ENCODE peak calls at places on chromosomes 7 and 10, in seven cellular contexts. One of them, this sample, is unnamed.

GRCh38 chr10:184174-184573 is 48.9 kb downstream of the ZMYND11 start:
- DNase-seq in heart right ventricle: no peak
- DNase-seq in AG10803: no peak
- DNase-seq in adrenal gland: no peak
- DNase-seq in foreskin fibroblast: no peak
- DNase-seq in NT2/D1: no peak
- DNase-seq in A549: no peak
- DNase-seq in this sample: no peak

GRCh38 chr7:138129551-138130165 is 53.4 kb downstream of the AKR1D1 start:
- DNase-seq in AG10803: no peak
- DNase-seq in heart right ventricle: no peak
- DNase-seq in NT2/D1: no peak
- DNase-seq in foreskin fibroblast: no peak
- DNase-seq in adrenal gland: no peak
- DNase-seq in A549: no peak
- DNase-seq in this sample: no peak

GRCh38 chr7:100745184-100745583 is 11.8 kb downstream of the ZAN start:
- DNase-seq in adrenal gland: peak
- DNase-seq in NT2/D1: no peak
- DNase-seq in AG10803: peak
- DNase-seq in A549: no peak
- DNase-seq in heart right ventricle: peak
- DNase-seq in foreskin fibroblast: peak
- DNase-seq in this sample: no peak

GRCh38 chr7:127874049-127874636 is 157.1 kb downstream of the LRRC4 start:
- DNase-seq in foreskin fibroblast: no peak
- DNase-seq in A549: no peak
- DNase-seq in heart right ventricle: no peak
- DNase-seq in NT2/D1: no peak
- DNase-seq in AG10803: no peak
- DNase-seq in adrenal gland: no peak
- DNase-seq in this sample: no peak

GRCh38 chr7:18140943-18141342 is 113.3 kb upstream of the PRPS1L1 start:
- DNase-seq in AG10803: no peak
- DNase-seq in adrenal gland: no peak
- DNase-seq in A549: no peak
- DNase-seq in heart right ventricle: no peak
- DNase-seq in foreskin fibroblast: no peak
- DNase-seq in NT2/D1: peak
- DNase-seq in this sample: no peak

GRCh38 chr10:78960316-78960800 is 108.4 kb upstream of the ZMIZ1 start:
- DNase-seq in foreskin fibroblast: peak
- DNase-seq in AG10803: peak
- DNase-seq in adrenal gland: peak
- DNase-seq in heart right ventricle: peak
- DNase-seq in A549: no peak
- DNase-seq in NT2/D1: no peak
- DNase-seq in this sample: no peak

GRCh38 chr7:43938892-43939482 is 12.8 kb downstream of the UBE2D4 start:
- DNase-seq in foreskin fibroblast: no peak
- DNase-seq in heart right ventricle: no peak
- DNase-seq in AG10803: no peak
- DNase-seq in A549: no peak
- DNase-seq in adrenal gland: no peak
- DNase-seq in NT2/D1: no peak
- DNase-seq in this sample: peak

GRCh38 chr7:114554781-114555537 is 140.3 kb downstream of the FOXP2 start:
- DNase-seq in heart right ventricle: no peak
- DNase-seq in A549: no peak
- DNase-seq in AG10803: peak
- DNase-seq in NT2/D1: no peak
- DNase-seq in adrenal gland: peak
- DNase-seq in foreskin fibroblast: no peak
- DNase-seq in this sample: no peak

GRCh38 chr10:79244068-79244442 is 103.2 kb upstream of the PPIF start:
- DNase-seq in A549: no peak
- DNase-seq in foreskin fibroblast: no peak
- DNase-seq in adrenal gland: no peak
- DNase-seq in heart right ventricle: no peak
- DNase-seq in NT2/D1: no peak
- DNase-seq in AG10803: no peak
- DNase-seq in this sample: no peak

GRCh38 chr7:49773082-49773938 is at the start of gene VWC2:
- DNase-seq in heart right ventricle: peak
- DNase-seq in foreskin fibroblast: no peak
- DNase-seq in AG10803: no peak
- DNase-seq in NT2/D1: no peak
- DNase-seq in A549: no peak
- DNase-seq in adrenal gland: no peak
- DNase-seq in this sample: no peak

GRCh38 chr7:32587431-32587948 is 92.2 kb downstream of the AVL9 start:
- DNase-seq in AG10803: peak
- DNase-seq in adrenal gland: no peak
- DNase-seq in foreskin fibroblast: peak
- DNase-seq in heart right ventricle: peak
- DNase-seq in NT2/D1: no peak
- DNase-seq in A549: peak
- DNase-seq in this sample: no peak

GRCh38 chr7:4959356-4959755 is 369 bp upstream of the MMD2 start:
- DNase-seq in NT2/D1: no peak
- DNase-seq in heart right ventricle: no peak
- DNase-seq in adrenal gland: no peak
- DNase-seq in AG10803: no peak
- DNase-seq in A549: no peak
- DNase-seq in foreskin fibroblast: no peak
- DNase-seq in this sample: no peak

GRCh38 chr7:4957847-4958476 is 1.0 kb downstream of the MMD2 start:
- DNase-seq in A549: no peak
- DNase-seq in heart right ventricle: no peak
- DNase-seq in foreskin fibroblast: no peak
- DNase-seq in NT2/D1: no peak
- DNase-seq in adrenal gland: no peak
- DNase-seq in AG10803: no peak
- DNase-seq in this sample: no peak

GRCh38 chr7:4958477-4959301 is at the start of gene MMD2:
- DNase-seq in NT2/D1: no peak
- DNase-seq in foreskin fibroblast: no peak
- DNase-seq in A549: no peak
- DNase-seq in adrenal gland: no peak
- DNase-seq in heart right ventricle: no peak
- DNase-seq in AG10803: no peak
- DNase-seq in this sample: no peak

GRCh38 chr7:4960363-4960762 is 1.4 kb upstream of the MMD2 start:
- DNase-seq in foreskin fibroblast: no peak
- DNase-seq in A549: no peak
- DNase-seq in heart right ventricle: no peak
- DNase-seq in NT2/D1: no peak
- DNase-seq in adrenal gland: no peak
- DNase-seq in AG10803: no peak
- DNase-seq in this sample: no peak

DNA sequence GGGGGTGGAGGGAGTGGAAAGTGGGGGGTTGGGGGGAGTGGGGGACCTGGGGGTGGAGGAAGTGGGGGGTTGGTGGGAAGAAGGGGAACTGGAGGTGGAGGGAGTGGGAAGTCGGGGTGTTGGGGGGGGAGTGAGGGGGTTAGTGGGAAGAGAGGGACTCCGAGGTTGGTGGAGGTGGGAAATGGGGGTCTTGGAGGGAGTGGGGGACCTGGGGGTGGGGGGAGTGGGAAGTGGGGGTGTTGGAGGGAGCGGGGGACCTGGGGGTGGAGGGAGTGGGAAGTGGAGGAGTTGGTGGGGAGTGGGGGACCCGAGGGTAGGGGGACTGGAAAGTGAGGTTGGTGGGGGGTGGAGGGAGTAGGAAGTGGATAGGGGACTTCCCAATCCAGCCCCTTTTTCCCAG is 894 bp upstream of the MMD2 start:
- DNase-seq in foreskin fibroblast: no peak
- DNase-seq in adrenal gland: no peak
- DNase-seq in heart right ventricle: no peak
- DNase-seq in AG10803: no peak
- DNase-seq in A549: no peak
- DNase-seq in NT2/D1: no peak
- DNase-seq in this sample: no peak
- H3K4me3 ChIP-seq in foreskin fibroblast: no peak
- H3K4me3 ChIP-seq in adrenal gland: no peak
- H3K4me3 ChIP-seq in heart right ventricle: no peak
- H3K4me3 ChIP-seq in AG10803: no peak
- H3K4me3 ChIP-seq in A549: no peak
- H3K4me3 ChIP-seq in NT2/D1: no peak
- H3K4me3 ChIP-seq in this sample: no peak

DNA sequence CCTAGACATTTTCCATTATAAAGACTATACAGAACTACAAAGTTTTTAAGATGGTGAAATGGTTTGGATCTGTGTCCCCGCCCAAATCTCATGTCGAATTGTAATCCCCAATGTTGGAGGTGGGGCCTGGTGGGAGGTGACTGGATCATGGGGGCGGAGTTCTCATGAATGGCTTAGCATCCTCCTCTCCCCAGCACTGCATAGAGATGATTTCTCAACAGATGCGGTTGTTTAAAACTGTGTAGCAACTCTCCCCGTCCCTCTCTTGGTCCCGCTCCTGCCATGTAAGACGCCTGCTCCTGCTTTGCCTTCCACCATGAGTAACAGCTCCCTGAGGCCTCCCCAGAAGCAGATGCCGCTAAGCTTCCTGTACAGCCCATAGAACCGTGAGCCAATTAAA is 1.6 kb downstream of the FAM133B start:
- DNase-seq in foreskin fibroblast: no peak
- DNase-seq in adrenal gland: no peak
- DNase-seq in heart right ventricle: no peak
- DNase-seq in A549: no peak
- DNase-seq in AG10803: peak
- DNase-seq in NT2/D1: no peak
- DNase-seq in this sample: no peak
- H3K4me3 ChIP-seq in foreskin fibroblast: peak
- H3K4me3 ChIP-seq in adrenal gland: no peak
- H3K4me3 ChIP-seq in heart right ventricle: peak
- H3K4me3 ChIP-seq in A549: peak
- H3K4me3 ChIP-seq in AG10803: peak
- H3K4me3 ChIP-seq in NT2/D1: peak
- H3K4me3 ChIP-seq in this sample: peak

DNA sequence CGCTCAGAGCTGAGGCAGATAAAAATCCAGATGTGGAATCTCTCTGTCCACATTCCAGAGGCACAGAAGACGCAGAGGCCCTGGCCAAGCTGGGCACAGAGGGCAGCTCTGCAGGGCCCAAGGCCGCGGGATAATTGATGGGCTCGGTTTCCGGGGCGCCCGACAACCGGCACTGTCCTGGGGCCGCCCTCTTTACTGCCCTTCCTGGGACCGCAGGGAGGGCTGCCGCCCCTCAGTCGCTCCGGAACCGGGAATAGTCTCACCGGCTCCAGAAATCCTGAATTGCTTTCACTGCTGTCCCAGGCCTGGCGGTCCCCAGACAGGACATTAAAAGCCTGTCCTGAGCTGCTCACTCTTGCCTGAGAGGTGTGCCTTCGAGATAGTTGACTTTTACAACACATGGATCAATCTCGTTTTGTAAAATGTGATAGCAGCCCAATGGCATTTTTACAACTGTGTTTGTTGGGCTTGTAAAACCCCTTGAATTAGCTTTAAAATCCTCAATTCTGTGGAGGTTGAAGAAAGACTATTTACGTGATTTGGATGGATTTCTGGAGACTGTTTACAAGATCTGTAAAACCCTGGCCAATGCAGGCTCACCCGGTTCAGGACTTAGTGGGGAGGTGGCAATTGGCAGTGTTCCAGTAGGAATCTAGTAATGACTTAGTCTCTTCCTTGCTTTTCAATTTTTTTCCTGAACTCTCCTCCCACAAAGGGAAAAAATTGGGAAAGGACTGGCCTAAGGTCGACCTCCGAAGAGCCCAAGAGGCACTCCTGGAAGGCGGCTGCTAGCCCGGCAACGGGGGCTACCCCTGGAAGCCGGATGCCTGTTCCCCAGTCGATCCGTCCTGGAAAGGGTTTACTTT is 1.4 kb upstream of the HOXA6 start:
- DNase-seq in adrenal gland: peak
- DNase-seq in heart right ventricle: no peak
- DNase-seq in AG10803: peak
- DNase-seq in foreskin fibroblast: no peak
- DNase-seq in NT2/D1: no peak
- DNase-seq in A549: no peak
- DNase-seq in this sample: no peak
- H3K4me3 ChIP-seq in adrenal gland: peak
- H3K4me3 ChIP-seq in heart right ventricle: no peak
- H3K4me3 ChIP-seq in AG10803: peak
- H3K4me3 ChIP-seq in foreskin fibroblast: peak
- H3K4me3 ChIP-seq in NT2/D1: no peak
- H3K4me3 ChIP-seq in A549: peak
- H3K4me3 ChIP-seq in this sample: no peak

DNA sequence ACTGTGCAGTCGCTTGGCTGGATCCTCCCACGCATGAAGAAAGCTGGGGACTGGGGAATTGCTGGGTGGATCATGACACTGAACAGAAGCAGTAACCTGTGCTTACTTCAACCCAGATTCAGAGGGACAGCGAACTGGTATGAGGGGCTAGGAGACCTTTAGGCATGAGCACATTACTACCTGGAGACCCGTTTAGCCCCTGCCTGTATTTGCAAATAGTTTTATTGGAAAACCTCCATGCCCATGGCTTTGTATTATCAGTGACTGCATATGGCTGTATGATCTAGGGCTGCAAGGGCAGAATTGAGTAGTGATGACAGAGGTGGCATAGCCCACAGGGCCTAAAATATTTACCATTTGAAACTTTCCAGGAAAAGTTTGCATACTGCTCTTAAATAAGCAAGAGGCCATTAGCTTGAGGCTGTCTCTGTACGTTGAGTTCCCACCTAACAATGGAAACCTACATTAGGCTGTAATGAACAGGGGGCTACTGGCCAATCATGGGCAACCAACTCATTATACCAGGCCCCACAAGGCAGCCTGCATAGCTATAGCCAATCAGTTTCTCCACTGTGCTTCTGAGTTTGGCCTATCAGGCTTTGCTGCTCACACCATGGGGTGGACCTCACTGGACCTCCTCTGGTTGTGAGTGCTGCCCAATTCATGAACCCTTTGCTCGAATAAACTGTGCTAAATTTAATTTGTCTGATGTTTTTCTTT is 566 bp upstream of the ST8SIA6 start:
- DNase-seq in NT2/D1: no peak
- DNase-seq in AG10803: no peak
- DNase-seq in foreskin fibroblast: no peak
- DNase-seq in adrenal gland: no peak
- DNase-seq in A549: no peak
- DNase-seq in heart right ventricle: no peak
- DNase-seq in this sample: no peak
- H3K4me3 ChIP-seq in NT2/D1: peak
- H3K4me3 ChIP-seq in AG10803: peak
- H3K4me3 ChIP-seq in foreskin fibroblast: peak
- H3K4me3 ChIP-seq in adrenal gland: no peak
- H3K4me3 ChIP-seq in A549: peak
- H3K4me3 ChIP-seq in heart right ventricle: peak
- H3K4me3 ChIP-seq in this sample: peak

This sample was measured in LNCaP clone FGC.